ENCODE peak calls at places on chromosomes 7 and 10, in nine cellular contexts. One of them, this sample, is unnamed.
A peak's percentile ranks its signal among the peaks of the same experiment; 100 is the strongest.

GRCh38 chr10:104441601-104442000 is 88.0 kb downstream of the CFAP58 start:
- DNase-seq in lung: no peak
- DNase-seq in stomach: no peak
- DNase-seq in tibial artery: no peak
- DNase-seq in upper lobe of right lung: no peak
- DNase-seq in thoracic aorta: no peak
- DNase-seq in transverse colon: no peak
- DNase-seq in psoas muscle: no peak
- DNase-seq in ascending aorta: no peak
- DNase-seq in this sample: no peak

GRCh38 chr7:108071551-108071950 is 58.6 kb downstream of the LAMB4 start:
- DNase-seq in lung: no peak
- DNase-seq in stomach: no peak
- DNase-seq in tibial artery: no peak
- DNase-seq in upper lobe of right lung: no peak
- DNase-seq in thoracic aorta: no peak
- DNase-seq in transverse colon: no peak
- DNase-seq in psoas muscle: no peak
- DNase-seq in ascending aorta: no peak
- DNase-seq in this sample: no peak

GRCh38 chr10:118870467-118871243 is 115.9 kb upstream of the CACUL1 start:
- DNase-seq in lung: peak; percentile 32
- DNase-seq in stomach: no peak
- DNase-seq in tibial artery: no peak
- DNase-seq in upper lobe of right lung: no peak
- DNase-seq in thoracic aorta: no peak
- DNase-seq in transverse colon: no peak
- DNase-seq in psoas muscle: no peak
- DNase-seq in ascending aorta: no peak
- DNase-seq in this sample: no peak

GRCh38 chr10:62640386-62640785 is 164.1 kb upstream of the ADO start:
- DNase-seq in lung: no peak
- DNase-seq in stomach: no peak
- DNase-seq in tibial artery: no peak
- DNase-seq in upper lobe of right lung: no peak
- DNase-seq in thoracic aorta: no peak
- DNase-seq in transverse colon: no peak
- DNase-seq in psoas muscle: no peak
- DNase-seq in ascending aorta: no peak
- DNase-seq in this sample: no peak

GRCh38 chr7:80623465-80624252 is 14.8 kb upstream of the CD36 start:
- DNase-seq in lung: peak; percentile 38
- DNase-seq in stomach: no peak
- DNase-seq in tibial artery: no peak
- DNase-seq in upper lobe of right lung: no peak
- DNase-seq in thoracic aorta: no peak
- DNase-seq in transverse colon: no peak
- DNase-seq in psoas muscle: no peak
- DNase-seq in ascending aorta: no peak
- DNase-seq in this sample: no peak

GRCh38 chr7:107850671-107851070 is 40.3 kb upstream of the DLD start:
- DNase-seq in lung: no peak
- DNase-seq in stomach: no peak
- DNase-seq in tibial artery: no peak
- DNase-seq in upper lobe of right lung: no peak
- DNase-seq in thoracic aorta: no peak
- DNase-seq in transverse colon: peak; percentile 53
- DNase-seq in psoas muscle: no peak
- DNase-seq in ascending aorta: no peak
- DNase-seq in this sample: no peak

GRCh38 chr7:73850781-73851207 is 8.5 kb upstream of the METTL27 start:
- DNase-seq in lung: peak; percentile 48
- DNase-seq in stomach: no peak
- DNase-seq in tibial artery: peak; percentile 80
- DNase-seq in upper lobe of right lung: no peak
- DNase-seq in thoracic aorta: no peak
- DNase-seq in transverse colon: peak; percentile 56
- DNase-seq in psoas muscle: no peak
- DNase-seq in ascending aorta: no peak
- DNase-seq in this sample: no peak

GRCh38 chr7:22348379-22348778 is 8.6 kb downstream of the RAPGEF5 start:
- DNase-seq in lung: no peak
- DNase-seq in stomach: no peak
- DNase-seq in tibial artery: no peak
- DNase-seq in upper lobe of right lung: no peak
- DNase-seq in thoracic aorta: no peak
- DNase-seq in transverse colon: no peak
- DNase-seq in psoas muscle: no peak
- DNase-seq in ascending aorta: no peak
- DNase-seq in this sample: no peak

GRCh38 chr7:107982463-107982862 is 20.5 kb downstream of the LAMB1 start:
- DNase-seq in lung: no peak
- DNase-seq in stomach: no peak
- DNase-seq in tibial artery: no peak
- DNase-seq in upper lobe of right lung: no peak
- DNase-seq in thoracic aorta: no peak
- DNase-seq in transverse colon: no peak
- DNase-seq in psoas muscle: no peak
- DNase-seq in ascending aorta: no peak
- DNase-seq in this sample: no peak

GRCh38 chr7:155917836-155918385 is 105.6 kb upstream of the SHH start:
- DNase-seq in lung: no peak
- DNase-seq in stomach: peak; percentile 33
- DNase-seq in tibial artery: no peak
- DNase-seq in upper lobe of right lung: no peak
- DNase-seq in thoracic aorta: no peak
- DNase-seq in transverse colon: no peak
- DNase-seq in psoas muscle: no peak
- DNase-seq in ascending aorta: no peak
- DNase-seq in this sample: no peak

GRCh38 chr7:78261302-78261701 is 462.7 kb downstream of the PHTF2 start:
- DNase-seq in lung: no peak
- DNase-seq in stomach: no peak
- DNase-seq in tibial artery: no peak
- DNase-seq in upper lobe of right lung: no peak
- DNase-seq in thoracic aorta: no peak
- DNase-seq in transverse colon: no peak
- DNase-seq in psoas muscle: no peak
- DNase-seq in ascending aorta: no peak
- DNase-seq in this sample: no peak

GRCh38 chr10:93271347-93271746 is 197.7 kb downstream of the CYP26A1 start:
- DNase-seq in lung: no peak
- DNase-seq in stomach: no peak
- DNase-seq in tibial artery: no peak
- DNase-seq in upper lobe of right lung: no peak
- DNase-seq in thoracic aorta: no peak
- DNase-seq in transverse colon: no peak
- DNase-seq in psoas muscle: no peak
- DNase-seq in ascending aorta: no peak
- DNase-seq in this sample: no peak

GRCh38 chr7:148700693-148701092 is 2.0 kb downstream of the CUL1 start:
- DNase-seq in lung: no peak
- DNase-seq in stomach: no peak
- DNase-seq in tibial artery: no peak
- DNase-seq in upper lobe of right lung: no peak
- DNase-seq in thoracic aorta: no peak
- DNase-seq in transverse colon: peak; percentile 20
- DNase-seq in psoas muscle: no peak
- DNase-seq in ascending aorta: no peak
- DNase-seq in this sample: no peak

GRCh38 chr10:88342733-88343310 is 240.3 kb downstream of the RNLS start:
- DNase-seq in lung: no peak
- DNase-seq in stomach: no peak
- DNase-seq in tibial artery: no peak
- DNase-seq in upper lobe of right lung: no peak
- DNase-seq in thoracic aorta: no peak
- DNase-seq in transverse colon: peak; percentile 17
- DNase-seq in psoas muscle: no peak
- DNase-seq in ascending aorta: no peak
- DNase-seq in this sample: no peak

GRCh38 chr10:132422931-132423813 is 26.2 kb downstream of the PWWP2B start:
- DNase-seq in lung: no peak
- DNase-seq in stomach: no peak
- DNase-seq in tibial artery: no peak
- DNase-seq in upper lobe of right lung: no peak
- DNase-seq in thoracic aorta: no peak
- DNase-seq in transverse colon: no peak
- DNase-seq in psoas muscle: no peak
- DNase-seq in ascending aorta: no peak
- DNase-seq in this sample: no peak

GRCh38 chr10:132421377-132422168 is 24.6 kb downstream of the PWWP2B start:
- DNase-seq in lung: peak; percentile 81
- DNase-seq in stomach: peak; percentile 90
- DNase-seq in tibial artery: peak; percentile 93
- DNase-seq in upper lobe of right lung: peak; percentile 93
- DNase-seq in thoracic aorta: peak; percentile 43
- DNase-seq in transverse colon: peak; percentile 90
- DNase-seq in psoas muscle: peak; percentile 88
- DNase-seq in ascending aorta: peak; percentile 58
- DNase-seq in this sample: no peak

GRCh38 chr10:132420469-132421376 is 23.7 kb downstream of the PWWP2B start:
- DNase-seq in lung: no peak
- DNase-seq in stomach: peak; percentile 77
- DNase-seq in tibial artery: peak; percentile 81
- DNase-seq in upper lobe of right lung: peak; percentile 85
- DNase-seq in thoracic aorta: no peak
- DNase-seq in transverse colon: peak; percentile 79
- DNase-seq in psoas muscle: no peak
- DNase-seq in ascending aorta: no peak
- DNase-seq in this sample: no peak

GRCh38 chr10:132423966-132424847 is 27.2 kb downstream of the PWWP2B start:
- DNase-seq in lung: no peak
- DNase-seq in stomach: no peak
- DNase-seq in tibial artery: no peak
- DNase-seq in upper lobe of right lung: no peak
- DNase-seq in thoracic aorta: no peak
- DNase-seq in transverse colon: no peak
- DNase-seq in psoas muscle: no peak
- DNase-seq in ascending aorta: no peak
- DNase-seq in this sample: no peak

DNA sequence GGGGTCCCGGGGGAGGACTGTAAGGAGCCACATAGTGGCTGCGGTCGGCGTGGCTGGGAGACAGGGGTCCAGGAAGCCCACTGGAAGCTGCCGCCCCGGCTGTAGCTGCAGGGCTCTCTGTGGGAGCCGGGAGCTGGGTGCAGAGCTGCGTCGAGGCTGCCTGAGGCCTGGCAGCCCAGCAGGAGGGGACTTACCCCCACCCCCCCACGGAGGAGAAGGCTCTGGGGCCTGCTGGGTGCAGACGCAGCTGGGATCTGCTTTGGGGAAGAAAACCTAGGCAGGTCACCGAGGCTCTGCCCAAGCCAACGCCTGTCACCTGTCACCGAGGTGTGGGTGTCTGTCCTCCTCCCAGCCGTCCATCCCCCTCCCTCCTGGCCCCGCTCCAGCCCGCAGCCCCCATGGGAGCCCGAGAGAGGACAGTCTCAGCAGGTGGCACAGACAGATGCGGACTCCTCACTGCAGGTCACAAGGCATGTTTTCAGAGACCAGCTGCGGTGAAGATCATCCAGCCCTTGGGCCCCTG is 25.2 kb downstream of the PWWP2B start:
- DNase-seq in lung: no peak
- DNase-seq in stomach: no peak
- DNase-seq in tibial artery: no peak
- DNase-seq in upper lobe of right lung: no peak
- DNase-seq in thoracic aorta: no peak
- DNase-seq in transverse colon: peak; percentile 78
- DNase-seq in psoas muscle: no peak
- DNase-seq in ascending aorta: no peak
- DNase-seq in this sample: no peak
- TF ChIP-seq CTCF in lung: no peak
- TF ChIP-seq CTCF in stomach: no peak
- TF ChIP-seq CTCF in tibial artery: no peak
- TF ChIP-seq CTCF in upper lobe of right lung: no peak
- TF ChIP-seq CTCF in thoracic aorta: no peak
- TF ChIP-seq CTCF in transverse colon: no peak
- TF ChIP-seq CTCF in psoas muscle: no peak
- TF ChIP-seq CTCF in ascending aorta: no peak
- TF ChIP-seq CTCF in this sample: no peak

DNA sequence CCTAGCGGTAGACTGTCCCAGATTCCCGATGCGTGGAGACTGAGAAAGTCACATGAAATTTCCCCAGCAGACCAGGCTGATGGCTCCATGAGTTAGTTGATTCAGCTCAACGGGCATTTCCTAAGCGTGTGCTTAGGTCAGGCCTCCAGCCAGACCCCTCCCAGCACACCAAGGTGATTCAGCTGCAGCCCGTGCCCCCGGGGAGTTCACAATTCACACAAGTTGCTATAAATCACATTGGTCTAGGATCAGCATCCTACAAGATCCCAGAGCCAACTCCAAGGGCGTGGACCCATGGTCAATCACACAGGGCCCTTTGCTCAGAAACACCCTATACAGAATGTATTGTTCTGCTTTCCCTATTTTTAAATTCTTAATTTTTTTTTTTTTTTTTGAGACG is 17.1 kb downstream of the CHST15 start:
- DNase-seq in lung: no peak
- DNase-seq in stomach: no peak
- DNase-seq in tibial artery: no peak
- DNase-seq in upper lobe of right lung: no peak
- DNase-seq in thoracic aorta: no peak
- DNase-seq in transverse colon: no peak
- DNase-seq in psoas muscle: no peak
- DNase-seq in ascending aorta: no peak
- DNase-seq in this sample: no peak
- H3K27ac ChIP-seq in lung: no peak overlapping the region
- H3K27ac ChIP-seq in stomach: no peak overlapping the region
- H3K27ac ChIP-seq in tibial artery: no peak overlapping the region
- H3K27ac ChIP-seq in upper lobe of right lung: no peak overlapping the region
- H3K27ac ChIP-seq in thoracic aorta: no peak overlapping the region
- H3K27ac ChIP-seq in transverse colon: no peak overlapping the region
- H3K27ac ChIP-seq in psoas muscle: no peak overlapping the region
- H3K27ac ChIP-seq in ascending aorta: no peak overlapping the region
- H3K27ac ChIP-seq in this sample: peak overlapping the region; percentile 55

GRCh38 chr7:70698219-70698832 is 433.6 kb upstream of the GALNT17 start:
- DNase-seq in lung: no peak
- DNase-seq in stomach: no peak
- DNase-seq in tibial artery: no peak
- DNase-seq in upper lobe of right lung: no peak
- DNase-seq in thoracic aorta: no peak
- DNase-seq in transverse colon: no peak
- DNase-seq in psoas muscle: no peak
- DNase-seq in ascending aorta: no peak
- DNase-seq in this sample: no peak
- TF ChIP-seq CTCF in lung: peak; percentile 86
- TF ChIP-seq CTCF in stomach: no peak
- TF ChIP-seq CTCF in tibial artery: peak; percentile 87
- TF ChIP-seq CTCF in upper lobe of right lung: peak; percentile 86
- TF ChIP-seq CTCF in thoracic aorta: peak; percentile 77
- TF ChIP-seq CTCF in transverse colon: peak; percentile 75
- TF ChIP-seq CTCF in psoas muscle: peak; percentile 83
- TF ChIP-seq CTCF in ascending aorta: peak; percentile 71
- TF ChIP-seq CTCF in this sample: peak; percentile 75

DNA sequence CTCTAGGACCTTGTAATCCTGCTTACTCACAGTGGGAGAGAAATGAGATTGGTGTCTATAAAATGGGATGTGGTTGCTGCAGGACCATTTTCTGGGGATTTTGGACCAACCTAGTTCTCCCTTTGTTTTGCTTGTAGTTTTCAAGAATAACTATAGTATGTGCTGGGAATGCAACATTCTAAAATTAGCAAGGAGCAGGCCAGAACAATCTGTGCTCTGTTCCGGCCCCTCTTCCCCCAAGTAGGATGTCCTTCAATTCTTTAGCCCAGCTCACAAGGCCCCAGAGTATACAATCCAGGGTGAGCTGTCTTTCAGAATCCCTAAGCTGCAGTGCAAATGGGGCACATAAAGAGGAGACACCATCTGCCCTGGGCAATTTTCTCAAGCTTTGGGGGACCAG is 809.2 kb downstream of the TNS3 start:
- DNase-seq in lung: no peak
- DNase-seq in stomach: no peak
- DNase-seq in tibial artery: peak; percentile 68
- DNase-seq in upper lobe of right lung: no peak
- DNase-seq in thoracic aorta: no peak
- DNase-seq in transverse colon: no peak
- DNase-seq in psoas muscle: no peak
- DNase-seq in ascending aorta: no peak
- DNase-seq in this sample: no peak
- H3K27ac ChIP-seq in lung: no peak overlapping the region
- H3K27ac ChIP-seq in stomach: no peak overlapping the region
- H3K27ac ChIP-seq in tibial artery: peak overlapping the region; percentile 72
- H3K27ac ChIP-seq in upper lobe of right lung: no peak overlapping the region
- H3K27ac ChIP-seq in thoracic aorta: peak overlapping the region; percentile 86
- H3K27ac ChIP-seq in transverse colon: no peak overlapping the region
- H3K27ac ChIP-seq in psoas muscle: no peak overlapping the region
- H3K27ac ChIP-seq in ascending aorta: peak overlapping the region; percentile 73
- H3K27ac ChIP-seq in this sample: no peak overlapping the region

This sample was measured in breast epithelium.